ENCODE peak calls at places on chromosomes 3 and 15, in nine cellular contexts. Z is adrenal gland; S is astrocyte; O is neural progenitor cell; H is CD8-positive, alpha-beta memory T cell; M is OCI-LY7; V is tibial artery; K is IMR-90; Q is heart right ventricle. D is an unnamed sample. For H3K36me3, the result is how much of the 10 kb centered on the place peaks cover.

GRCh38 chr3:26484140-26484539 is 138.4 kb upstream of the LRRC3B start:
- DNase-seq in S (no peak), Q (no peak), Z (no peak), V (no peak), M (no peak), H (no peak), K (no peak), O (peak), D (no peak)

GRCh38 chr15:69098688-69099087 is 61.7 kb upstream of the GLCE start:
- DNase-seq in M (no peak), Z (no peak), V (no peak), S (no peak), Q (no peak), O (peak), K (no peak), H (no peak), D (no peak)

GRCh38 chr3:11576453-11576852 is 67.3 kb downstream of the VGLL4 start:
- DNase-seq in V (no peak), H (no peak), M (peak), Z (no peak), K (no peak), O (no peak), Q (no peak), S (no peak), D (no peak)

GRCh38 chr15:97961067-97961954 is 808 bp downstream of the ARRDC4 start:
- DNase-seq in M (no peak), H (no peak), K (peak), V (peak), O (peak), S (no peak), Z (peak), Q (peak), D (peak)

GRCh38 chr3:16687206-16687605 is 82.0 kb upstream of the DAZL start:
- DNase-seq in Z (no peak), M (no peak), V (no peak), S (no peak), K (no peak), O (peak), H (no peak), Q (no peak), D (no peak)

GRCh38 chr15:53251998-53252397 is 461.9 kb upstream of the ONECUT1 start:
- DNase-seq in Z (no peak), V (no peak), M (no peak), O (no peak), S (no peak), Q (no peak), H (no peak), K (no peak), D (no peak)

GRCh38 chr3:47611577-47611976 is 32.9 kb upstream of the CSPG5 start:
- DNase-seq in V (no peak), Z (no peak), K (no peak), M (no peak), H (no peak), Q (no peak), S (no peak), O (no peak), D (no peak)

GRCh38 chr3:110755345-110755744 is 316.3 kb upstream of the NECTIN3 start:
- DNase-seq in V (no peak), K (no peak), S (no peak), M (no peak), Z (no peak), O (peak), H (no peak), Q (no peak), D (no peak)

GRCh38 chr3:42275217-42275616 is 9.2 kb upstream of the CCK start:
- DNase-seq in H (no peak), M (no peak), Z (no peak), V (no peak), S (no peak), K (no peak), O (no peak), Q (no peak), D (no peak)

GRCh38 chr15:88431441-88431840 is 35.7 kb downstream of the MRPL46 start:
- DNase-seq in V (no peak), K (no peak), M (no peak), Q (no peak), Z (no peak), H (no peak), O (peak), S (no peak), D (no peak)

GRCh38 chr3:186432189-186432588 is 70.2 kb upstream of the DGKG start:
- DNase-seq in Q (no peak), V (no peak), H (no peak), K (peak), O (no peak), M (no peak), Z (no peak), S (no peak), D (no peak)

GRCh38 chr15:68700395-68701123 is 120.1 kb downstream of the ANP32A start:
- DNase-seq in H (no peak), K (peak), M (no peak), S (peak), Q (peak), V (peak), Z (peak), O (peak), D (no peak)

GRCh38 chr3:123324880-123325765 is 123.4 kb downstream of the SEC22A start:
- DNase-seq in V (no peak), H (no peak), K (no peak), Z (no peak), O (no peak), S (no peak), Q (peak), M (no peak), D (no peak)

GRCh38 chr15:39403674-39404117 is 177.2 kb upstream of the THBS1 start:
- DNase-seq in V (no peak), Z (no peak), S (peak), H (no peak), K (peak), O (no peak), M (no peak), Q (no peak), D (no peak)

GRCh38 chr3:55718475-55718874 is 231.4 kb upstream of the WNT5A start:
- DNase-seq in V (no peak), K (peak), Z (no peak), H (no peak), S (peak), M (no peak), O (no peak), Q (no peak), D (no peak)

GRCh38 chr15:67176195-67176971 is 78.1 kb downstream of the AAGAB start:
- DNase-seq in S (no peak), Q (no peak), M (no peak), Z (no peak), V (peak), O (peak), H (no peak), K (no peak), D (peak)

GRCh38 chr3:109369510-109369909 is 32.2 kb upstream of the DPPA4 start:
- DNase-seq in M (no peak), Q (no peak), O (peak), Z (no peak), K (no peak), V (no peak), H (no peak), S (no peak), D (no peak)

GRCh38 chr3:131221731-131222130 is 159.8 kb upstream of the NUDT16 start:
- DNase-seq in V (no peak), O (no peak), Q (no peak), Z (no peak), S (peak), H (no peak), K (peak), M (no peak), D (no peak)

GRCh38 chr3:136949708-136950107 is 8.1 kb upstream of the IL20RB start:
- DNase-seq in M (peak), H (no peak), K (no peak), Z (no peak), V (no peak), Q (no peak), O (no peak), S (no peak), D (no peak)

GRCh38 chr3:119885746-119886530 is 104.0 kb downstream of the NR1I2 start:
- DNase-seq in Q (no peak), H (no peak), S (peak), K (no peak), Z (no peak), O (no peak), M (no peak), V (no peak), D (no peak)

GRCh38 chr15:51076898-51077564 is 17.7 kb downstream of the TNFAIP8L3 start:
- DNase-seq in V (peak), Z (peak), Q (peak), O (no peak), M (no peak), H (no peak), K (no peak), S (peak), D (no peak)

GRCh38 chr3:175512700-175513099 is 653.6 kb downstream of the NAALADL2 start:
- DNase-seq in Z (no peak), O (peak), M (no peak), Q (no peak), V (no peak), K (no peak), S (no peak), H (no peak), D (no peak)

GRCh38 chr15:63283126-63283525 is 5.7 kb downstream of the APH1B start:
- DNase-seq in K (no peak), H (no peak), O (no peak), S (no peak), V (peak), Z (peak), Q (no peak), M (no peak), D (peak)

GRCh38 chr15:69712999-69713398 is 260.4 kb downstream of the RPLP1 start:
- DNase-seq in H (no peak), S (no peak), V (no peak), M (no peak), K (no peak), O (no peak), Q (no peak), Z (no peak), D (no peak)

GRCh38 chr15:61175024-61175423 is 54.1 kb downstream of the RORA start:
- DNase-seq in O (peak), Q (no peak), K (peak), M (no peak), V (no peak), Z (no peak), S (no peak), H (no peak), D (no peak)

GRCh38 chr15:52652984-52653383 is 26.2 kb downstream of the ATOSA start:
- DNase-seq in Z (no peak), K (peak), V (no peak), M (no peak), H (no peak), Q (no peak), O (no peak), S (peak), D (no peak)

GRCh38 chr3:175046666-175047065 is 187.5 kb downstream of the NAALADL2 start:
- DNase-seq in Q (no peak), K (peak), M (no peak), H (no peak), O (no peak), S (no peak), Z (no peak), V (no peak), D (no peak)

GRCh38 chr3:30355622-30356021 is 250.8 kb upstream of the TGFBR2 start:
- DNase-seq in K (peak), Q (no peak), S (peak), M (peak), V (no peak), H (no peak), O (peak), Z (no peak), D (no peak)

GRCh38 chr3:99625237-99625622 is 13.2 kb upstream of the COL8A1 start:
- DNase-seq in V (no peak), H (no peak), Z (no peak), K (no peak), S (no peak), M (no peak), Q (no peak), O (no peak), D (no peak)

GRCh38 chr3:98796334-98796733 is 33.2 kb downstream of the ST3GAL6 start:
- DNase-seq in H (no peak), S (no peak), Z (no peak), Q (no peak), K (no peak), M (no peak), O (no peak), V (no peak), D (no peak)

GRCh38 chr3:27943106-27943505 is 221.0 kb upstream of the EOMES start:
- DNase-seq in K (no peak), V (no peak), Q (no peak), M (no peak), H (no peak), S (no peak), Z (peak), O (peak), D (no peak)

GRCh38 chr3:114527036-114527644 is 233.3 kb downstream of the TIGIT start:
- DNase-seq in H (no peak), O (peak), M (peak), V (no peak), K (peak), Z (no peak), Q (no peak), S (no peak), D (no peak)

GRCh38 chr15:31327674-31328424 is 1.2 kb downstream of the KLF13 start:
- DNase-seq in O (peak), K (peak), Q (peak), S (no peak), V (peak), M (peak), H (peak), Z (peak), D (peak)

GRCh38 chr3:119418091-119418512 is 45.3 kb downstream of the TMEM39A start:
- DNase-seq in S (no peak), O (no peak), V (no peak), M (no peak), K (no peak), H (no peak), Q (no peak), Z (no peak), D (no peak)

GRCh38 chr15:90044916-90045371 is 43.8 kb downstream of the ZNF710 start:
- DNase-seq in V (no peak), H (no peak), K (no peak), Z (no peak), Q (no peak), M (no peak), O (no peak), S (no peak), D (no peak)

GRCh38 chr3:58082047-58082446 is 73.8 kb downstream of the FLNB start:
- DNase-seq in K (peak), M (no peak), H (no peak), Q (peak), S (peak), V (peak), O (no peak), Z (no peak), D (no peak)

GRCh38 chr3:171384101-171384891 is 75.9 kb downstream of the TNIK start:
- DNase-seq in S (peak), Q (no peak), H (no peak), M (no peak), K (peak), V (no peak), O (no peak), Z (no peak), D (no peak)

DNA sequence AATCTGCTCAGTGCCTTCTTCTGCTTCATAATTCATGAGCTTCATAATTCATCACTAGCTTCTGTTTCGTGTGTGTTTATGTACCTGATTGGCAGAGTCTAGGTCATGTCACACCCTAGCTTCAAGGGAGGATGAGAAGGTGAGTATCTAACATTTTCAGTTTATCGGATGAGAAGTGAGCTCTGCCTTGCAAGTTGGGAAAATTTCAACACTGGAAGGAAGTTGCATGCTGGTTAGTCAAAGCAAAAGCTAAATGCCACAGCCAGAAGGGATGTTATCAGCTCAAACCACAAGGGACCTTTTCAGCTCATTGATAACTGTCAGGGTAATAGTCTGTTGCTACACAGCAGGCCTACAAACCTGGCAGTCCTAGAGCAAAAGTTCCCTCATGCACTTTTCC is 7.3 kb upstream of the TNFSF10 start:
- DNase-seq in Z (no peak), M (no peak), K (peak), O (no peak), Q (no peak), S (peak), H (no peak), V (no peak), D (no peak)
- H3K4me3 ChIP-seq in Z (no peak), M (no peak), K (no peak), O (no peak), Q (no peak), S (no peak), H (no peak), V (no peak), D (no peak)

GRCh38 chr3:127263037-127263436 is 24.8 kb downstream of the PRR20G start:
- DNase-seq in M (no peak), O (no peak), H (no peak), K (no peak), S (no peak), Z (no peak), V (no peak), Q (no peak), D (no peak)

GRCh38 chr3:127263586-127264231 is 24.1 kb downstream of the PRR20G start:
- DNase-seq in H (no peak), S (no peak), K (no peak), Z (no peak), O (no peak), M (no peak), Q (no peak), V (no peak), D (no peak)

GRCh38 chr3:127261925-127262324 is 25.9 kb downstream of the PRR20G start:
- DNase-seq in S (no peak), V (no peak), Q (no peak), M (no peak), K (no peak), H (no peak), O (no peak), Z (no peak), D (no peak)

GRCh38 chr3:127264292-127264691 is 23.6 kb downstream of the PRR20G start:
- DNase-seq in S (peak), O (no peak), Z (no peak), K (peak), H (no peak), Q (no peak), V (no peak), M (no peak), D (no peak)

DNA sequence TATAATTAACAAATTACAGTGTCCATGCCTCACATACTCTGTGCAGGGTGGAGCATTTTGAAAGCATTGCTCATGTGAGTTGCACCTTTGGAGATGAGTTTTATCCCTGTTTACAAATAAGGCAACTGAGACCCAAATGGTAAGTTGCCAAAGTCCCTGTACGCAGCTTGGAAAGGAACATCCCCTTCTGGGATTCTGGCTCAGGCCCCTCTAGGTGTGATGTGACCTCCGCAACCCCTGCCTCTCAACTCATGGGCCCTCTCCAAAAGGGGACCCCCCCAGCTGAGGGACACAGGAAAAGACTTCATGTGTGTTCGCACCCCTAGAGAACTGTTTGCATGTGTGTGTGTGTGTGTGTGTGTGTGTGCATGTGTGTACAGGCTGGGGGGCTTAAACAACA is 25.3 kb downstream of the PRR20G start:
- DNase-seq in K (no peak), Z (no peak), V (no peak), H (no peak), Q (no peak), O (no peak), S (no peak), M (no peak), D (no peak)
- H3K36me3 ChIP-seq in K (under half), Z (under half), V (under half), H (under half), Q (under half), O (under half), S (under half), M (under half), D (under half)

GRCh38 chr3:65048151-65048550 is 360.4 kb upstream of the ADAMTS9 start:
- DNase-seq in V (no peak), Z (no peak), O (no peak), S (no peak), Q (no peak), H (no peak), K (no peak), M (no peak), D (no peak)
- H3K27ac ChIP-seq in V (no peak), Z (no peak), O (no peak), S (no peak), Q (no peak), H (no peak), K (no peak), M (no peak), D (no peak)

DNA sequence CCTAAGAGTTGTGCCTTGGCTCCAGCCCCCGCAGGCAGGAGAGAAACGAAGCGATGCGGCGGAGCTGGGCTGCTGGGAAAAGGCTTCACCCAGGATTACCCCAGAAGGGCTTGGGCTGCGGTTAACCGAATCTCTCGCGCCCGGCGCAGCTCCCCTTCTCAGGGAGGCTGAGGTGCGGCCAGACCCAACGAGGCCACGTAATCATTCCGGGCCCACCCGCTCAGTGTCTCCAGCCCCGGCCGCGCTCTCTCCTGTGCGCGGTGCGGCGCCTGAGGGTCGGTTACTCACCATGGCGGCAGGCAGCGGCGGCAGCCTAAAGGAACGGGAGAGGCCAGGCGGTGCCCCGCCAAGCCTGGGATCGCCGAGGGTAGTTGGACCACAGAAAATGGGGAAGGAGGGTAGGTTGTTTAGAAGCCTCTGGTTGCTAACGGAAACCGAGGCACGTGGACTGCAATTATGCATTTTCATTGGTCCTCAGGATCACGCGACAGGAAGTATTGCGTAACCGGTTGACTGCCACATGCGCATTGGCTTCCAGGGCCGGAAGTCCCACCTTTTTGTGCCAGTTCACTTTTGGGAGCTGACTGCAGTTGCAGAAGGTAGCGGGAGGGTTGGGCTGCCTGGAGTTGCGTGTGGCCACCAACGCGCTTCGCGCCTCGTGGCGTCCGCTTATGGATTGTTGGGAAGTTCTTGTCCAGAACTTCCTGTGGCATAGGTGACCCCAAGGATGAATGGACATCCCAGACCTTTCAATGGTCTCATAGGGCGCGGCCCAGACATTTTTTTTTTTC is at the start of gene LZTFL1:
- DNase-seq in M (peak), Z (peak), O (peak), H (peak), K (peak), V (peak), S (peak), Q (peak), D (peak)
- H3K4me3 ChIP-seq in M (peak), Z (peak), O (peak), H (peak), K (peak), V (peak), S (peak), Q (peak), D (peak)